ENCODE peak calls at places on chromosome 3, in six cellular contexts. L, D, I, M, U and J are unnamed samples.

GRCh38 chr3:150184426-150185071 is 213.9 kb upstream of the PFN2 start:
- DNase-seq in D (peak; percentile 73), L (no peak), U (no peak), I (no peak), M (no peak), J (no peak)

GRCh38 chr3:81490541-81491288 is 270.7 kb downstream of the GBE1 start:
- DNase-seq in L (peak; percentile 70), D (peak; percentile 64), M (peak; percentile 41), I (peak; percentile 5), U (peak; percentile 64), J (peak; percentile 44)

GRCh38 chr3:42110631-42111030 is 19.5 kb downstream of the TRAK1 start:
- DNase-seq in M (no peak), I (no peak), L (no peak), U (no peak), D (no peak), J (no peak)

GRCh38 chr3:174441588-174442316 is 417.4 kb upstream of the NAALADL2 start:
- DNase-seq in D (no peak), I (no peak), M (no peak), L (no peak), U (no peak), J (no peak)

GRCh38 chr3:54859204-54859603 is 68.7 kb downstream of the LRTM1 start:
- DNase-seq in D (peak; percentile 82), U (no peak), I (no peak), L (no peak), M (no peak), J (no peak)

GRCh38 chr3:197494366-197495058 is 61.3 kb downstream of the BDH1 start:
- DNase-seq in D (peak; percentile 53), L (no peak), M (no peak), I (no peak), U (no peak), J (no peak)

GRCh38 chr3:17307482-17307881 is 422.7 kb downstream of the PLCL2 start:
- DNase-seq in M (no peak), D (no peak), I (no peak), U (no peak), L (no peak), J (no peak)

GRCh38 chr3:197495499-197495898 is 60.3 kb downstream of the BDH1 start:
- DNase-seq in U (no peak), I (no peak), L (no peak), D (no peak), M (no peak), J (no peak)

GRCh38 chr3:170052398-170052797 is 14.6 kb downstream of the GPR160 start:
- DNase-seq in D (no peak), I (no peak), M (no peak), L (no peak), U (no peak), J (no peak)

GRCh38 chr3:79815478-79815877 is 47.7 kb upstream of the ROBO1 start:
- DNase-seq in L (no peak), I (no peak), M (no peak), U (no peak), D (no peak), J (no peak)

GRCh38 chr3:29335438-29335837 is 54.6 kb downstream of the RBMS3 start:
- DNase-seq in M (no peak), I (no peak), L (peak; percentile 40), D (no peak), U (no peak), J (no peak)

GRCh38 chr3:45472795-45473194 is 84.4 kb downstream of the LARS2 start:
- DNase-seq in L (no peak), M (no peak), D (no peak), I (no peak), U (no peak), J (no peak)

GRCh38 chr3:128318275-128318920 is 148.3 kb downstream of the DNAJB8 start:
- DNase-seq in L (no peak), D (no peak), U (no peak), M (no peak), I (no peak), J (no peak)

GRCh38 chr3:194051554-194052175 is 84.3 kb upstream of the HES1 start:
- DNase-seq in U (no peak), D (no peak), L (no peak), M (no peak), I (no peak), J (no peak)

GRCh38 chr3:170961616-170962400 is 53.4 kb upstream of the EIF5A2 start:
- DNase-seq in I (no peak), M (no peak), U (no peak), L (peak; percentile 23), D (peak; percentile 72), J (peak; percentile 12)

GRCh38 chr3:59392116-59392515 is 342.3 kb upstream of the CFAP20DC start:
- DNase-seq in L (no peak), U (no peak), M (no peak), I (no peak), D (no peak), J (no peak)